ENCODE peak calls at places on chromosomes 11 and 22, in six cellular contexts. V is heart left ventricle, C is lung, S is dorsolateral prefrontal cortex, P is lower lobe of right lung, X is IMR-90. Z is an unnamed sample.

GRCh38 chr22:42720263-42721044 is at the start of gene A4GALT:
- DNase-seq in V (no peak), C (no peak), S (no peak), P (no peak), X (no peak), Z (no peak)

GRCh38 chr22:36606114-36606513 is 77.1 kb upstream of the EIF3D start:
- DNase-seq in V (no peak), C (no peak), S (no peak), P (no peak), X (no peak), Z (no peak)

GRCh38 chr11:105935791-105936190 is 86.2 kb downstream of the MSANTD4 start:
- DNase-seq in V (no peak), C (no peak), S (no peak), P (no peak), X (peak; percentile 18), Z (no peak)

GRCh38 chr11:70050243-70050642 is 27.9 kb upstream of the ANO1 start:
- DNase-seq in V (no peak), C (no peak), S (no peak), P (no peak), X (no peak), Z (no peak)

GRCh38 chr11:100890779-100891178 is 203.7 kb downstream of the ARHGAP42 start:
- DNase-seq in V (no peak), C (no peak), S (no peak), P (no peak), X (peak; percentile 98), Z (peak; percentile 94)

GRCh38 chr22:45203150-45203974 is 37.3 kb downstream of the KIAA0930 start:
- DNase-seq in V (peak; percentile 64), C (no peak), S (no peak), P (no peak), X (no peak), Z (no peak)

GRCh38 chr11:130214861-130215530 is 55.4 kb downstream of the ST14 start:
- DNase-seq in V (no peak), C (peak; percentile 17), S (no peak), P (no peak), X (no peak), Z (no peak)

GRCh38 chr22:28822930-28823481 is 22.6 kb upstream of the XBP1 start:
- DNase-seq in V (no peak), C (no peak), S (no peak), P (no peak), X (no peak), Z (no peak)

GRCh38 chr11:41989173-41989572 is 529.7 kb upstream of the LRRC4C start:
- DNase-seq in V (no peak), C (no peak), S (no peak), P (no peak), X (no peak), Z (no peak)

GRCh38 chr11:33898957-33899356 is 7.1 kb upstream of the LMO2 start:
- DNase-seq in V (no peak), C (no peak), S (no peak), P (no peak), X (no peak), Z (no peak)

GRCh38 chr11:131038597-131038996 is 122.3 kb upstream of the SNX19 start:
- DNase-seq in V (no peak), C (no peak), S (no peak), P (no peak), X (no peak), Z (no peak)

GRCh38 chr11:36417154-36417553 is 92.9 kb downstream of the TRAF6 start:
- DNase-seq in V (no peak), C (no peak), S (no peak), P (no peak), X (no peak), Z (no peak)

GRCh38 chr22:30606455-30607299 is at the start of gene TCN2:
- DNase-seq in V (peak; percentile 80), C (peak; percentile 72), S (peak; percentile 84), P (peak; percentile 80), X (peak; percentile 77), Z (no peak)

GRCh38 chr22:19478086-19478392 is 954 bp downstream of the UFD1 start:
- DNase-seq in V (no peak), C (no peak), S (no peak), P (no peak), X (no peak), Z (no peak)

GRCh38 chr11:107705027-107705426 is 6.8 kb downstream of the SLN start:
- DNase-seq in V (no peak), C (no peak), S (no peak), P (no peak), X (peak; percentile 92), Z (peak; percentile 34)

GRCh38 chr11:19220903-19221682 is 19.3 kb upstream of the CSRP3 start:
- DNase-seq in V (no peak), C (peak; percentile 69), S (no peak), P (no peak), X (no peak), Z (no peak)

GRCh38 chr11:132312616-132313210 is 942.3 kb downstream of the NTM start:
- DNase-seq in V (no peak), C (no peak), S (no peak), P (no peak), X (peak; percentile 46), Z (no peak)

GRCh38 chr11:66864924-66865697 is 8.2 kb downstream of the LRFN4 start:
- DNase-seq in V (no peak), C (no peak), S (no peak), P (no peak), X (no peak), Z (no peak)

GRCh38 chr11:27933992-27934829 is 173.7 kb downstream of the KIF18A start:
- DNase-seq in V (no peak), C (no peak), S (no peak), P (no peak), X (peak; percentile 99), Z (peak; percentile 89)
- H3K4me3 ChIP-seq in V (no peak overlapping the region), C (no peak overlapping the region), S (no peak overlapping the region), P (no peak overlapping the region), X (peak overlapping the region; percentile 11), Z (peak overlapping the region; percentile 11)

GRCh38 chr22:17781319-17782031 is 7.2 kb upstream of the BID start:
- DNase-seq in V (peak; percentile 65), C (no peak), S (no peak), P (no peak), X (peak; percentile 94), Z (peak; percentile 72)
- H3K27me3 ChIP-seq in V (no peaks in the 10 kb centered on the region), C (no peaks in the 10 kb centered on the region), S (no peaks in the 10 kb centered on the region), P (peaks cover 4% of the 10 kb centered on the region), X (no peaks in the 10 kb centered on the region), Z (no peaks in the 10 kb centered on the region)

GRCh38 chr11:110331626-110332025 is 35.2 kb upstream of the RDX start:
- DNase-seq in V (no peak), C (no peak), S (no peak), P (no peak), X (no peak), Z (no peak)

GRCh38 chr11:110327508-110327907 is 31.1 kb upstream of the RDX start:
- DNase-seq in V (no peak), C (no peak), S (no peak), P (no peak), X (no peak), Z (no peak)

GRCh38 chr11:110335358-110335757 is 38.9 kb upstream of the RDX start:
- DNase-seq in V (no peak), C (no peak), S (no peak), P (no peak), X (no peak), Z (no peak)

GRCh38 chr11:110323786-110324185 is 27.4 kb upstream of the RDX start:
- DNase-seq in V (no peak), C (no peak), S (no peak), P (no peak), X (no peak), Z (no peak)

GRCh38 chr11:110329441-110329840 is 33.0 kb upstream of the RDX start:
- DNase-seq in V (no peak), C (no peak), S (no peak), P (no peak), X (no peak), Z (no peak)
- H3K27ac ChIP-seq in V (no peak overlapping the region), C (no peak overlapping the region), S (no peak overlapping the region), P (no peak overlapping the region), X (no peak overlapping the region), Z (no peak overlapping the region)

GRCh38 chr11:64501500-64502427 is 89.3 kb upstream of the SLC22A12 start:
- DNase-seq in V (no peak), C (no peak), S (no peak), P (no peak), X (no peak), Z (no peak)

GRCh38 chr11:64502634-64503033 is 88.4 kb upstream of the SLC22A12 start:
- DNase-seq in V (no peak), C (no peak), S (no peak), P (no peak), X (no peak), Z (no peak)

GRCh38 chr11:64500176-64501013 is 90.6 kb upstream of the SLC22A12 start:
- DNase-seq in V (no peak), C (no peak), S (no peak), P (no peak), X (no peak), Z (no peak)

GRCh38 chr11:64499261-64500004 is 91.6 kb upstream of the SLC22A12 start:
- DNase-seq in V (no peak), C (no peak), S (no peak), P (no peak), X (no peak), Z (no peak)

GRCh38 chr11:64498151-64498550 is 92.9 kb upstream of the SLC22A12 start:
- DNase-seq in V (no peak), C (no peak), S (no peak), P (no peak), X (no peak), Z (no peak)
- H3K4me3 ChIP-seq in V (no peak overlapping the region), C (no peak overlapping the region), S (no peak overlapping the region), P (no peak overlapping the region), X (no peak overlapping the region), Z (no peak overlapping the region)

GRCh38 chr11:119989422-119989821 is 148.5 kb downstream of the TRIM29 start:
- DNase-seq in V (no peak), C (no peak), S (no peak), P (no peak), X (no peak), Z (no peak)

GRCh38 chr11:119991669-119992068 is 146.2 kb downstream of the TRIM29 start:
- DNase-seq in V (no peak), C (no peak), S (no peak), P (no peak), X (no peak), Z (no peak)

GRCh38 chr11:119992171-119993051 is 145.5 kb downstream of the TRIM29 start:
- DNase-seq in V (no peak), C (no peak), S (no peak), P (no peak), X (no peak), Z (no peak)

GRCh38 chr11:119991022-119991404 is 146.9 kb downstream of the TRIM29 start:
- DNase-seq in V (no peak), C (no peak), S (no peak), P (no peak), X (no peak), Z (no peak)

DNA sequence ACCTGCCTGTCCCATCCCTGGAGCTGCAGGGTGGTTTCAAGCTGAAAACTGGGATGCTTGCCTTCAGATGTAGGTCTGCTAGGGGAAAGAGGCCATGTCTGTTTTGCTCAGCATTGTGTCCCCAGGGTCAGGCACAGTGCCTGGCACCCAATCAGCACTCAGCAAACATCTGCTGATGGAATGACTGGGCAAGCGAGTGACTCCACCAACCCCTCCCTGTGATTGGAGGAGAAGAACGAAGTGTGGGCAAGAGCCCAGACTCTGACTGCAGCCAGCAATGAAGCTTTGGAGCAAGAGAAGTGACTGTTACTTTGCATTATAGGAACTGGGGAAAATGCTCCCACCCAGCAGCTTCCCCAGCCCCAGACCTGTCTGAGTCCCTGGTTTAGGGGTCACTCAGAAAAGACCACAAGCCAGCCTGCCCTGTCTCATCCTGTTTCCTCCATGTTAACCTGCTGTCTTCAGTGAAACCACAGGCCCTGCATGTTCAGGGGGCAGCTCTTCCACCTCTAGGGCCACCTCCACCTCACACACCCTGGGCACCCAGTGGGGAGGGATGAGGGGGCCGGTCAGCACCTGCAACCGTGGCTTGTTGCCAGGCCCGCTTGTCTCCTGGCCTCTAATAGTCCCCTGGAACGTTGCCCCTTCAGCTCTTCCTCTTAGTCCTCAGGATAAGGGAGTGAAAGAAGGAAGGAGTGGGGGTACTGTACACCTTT is 147.4 kb downstream of the TRIM29 start:
- DNase-seq in V (no peak), C (no peak), S (peak; percentile 90), P (no peak), X (no peak), Z (no peak)
- H3K27me3 ChIP-seq in V (no peaks in the 10 kb centered on the region), C (no peaks in the 10 kb centered on the region), S (no peaks in the 10 kb centered on the region), P (peaks cover 6% of the 10 kb centered on the region), X (peaks cover 23% of the 10 kb centered on the region), Z (peaks cover 21% of the 10 kb centered on the region)

Z was measured in AG04450.